ENCODE peak calls at places on chromosomes 7 and 10, in five cellular contexts. A is GM12878, O is Panc1, W is GM23338, V is HCT116. M is an unnamed sample.

GRCh38 chr10:77939561-77940001 is 13.0 kb upstream of the DLG5 start:
- DNase-seq in O (no peak), A (no peak), V (no peak), W (no peak), M (peak; percentile 24)

GRCh38 chr10:133614830-133615580 is 11.6 kb downstream of the FRG2B start:
- DNase-seq in O (no peak), W (no peak), V (no peak), A (no peak), M (no peak)

GRCh38 chr10:89609730-89610393 is 35.2 kb downstream of the PANK1 start:
- DNase-seq in A (peak; percentile 37), V (no peak), O (no peak), W (no peak), M (no peak)

GRCh38 chr10:103519798-103520197 is 26.3 kb downstream of the NEURL1 start:
- DNase-seq in O (no peak), A (no peak), V (no peak), W (no peak), M (no peak)

GRCh38 chr10:1049425-1049958 is 573 bp upstream of the IDI1 start:
- DNase-seq in V (no peak), W (peak; percentile 47), A (no peak), O (no peak), M (no peak)

GRCh38 chr7:35036361-35037171 is 719 bp downstream of the DPY19L1 start:
- DNase-seq in V (no peak), W (peak; percentile 64), A (no peak), O (no peak), M (peak; percentile 52)

GRCh38 chr7:2501947-2502646 is 17.5 kb upstream of the LFNG start:
- DNase-seq in A (no peak), V (no peak), W (no peak), O (no peak), M (no peak)

GRCh38 chr10:78775891-78776290 is 292.9 kb upstream of the ZMIZ1 start:
- DNase-seq in W (no peak), V (no peak), O (no peak), A (no peak), M (no peak)

GRCh38 chr7:96080021-96080420 is 241.9 kb downstream of the SLC25A13 start:
- DNase-seq in O (no peak), A (no peak), W (no peak), V (no peak), M (no peak)

GRCh38 chr10:1199345-1199673 is 143.1 kb downstream of the WDR37 start:
- DNase-seq in V (no peak), W (no peak), O (no peak), A (no peak), M (no peak)

GRCh38 chr10:131910663-131911314 is 10.0 kb downstream of the PPP2R2D start:
- DNase-seq in O (no peak), A (no peak), W (no peak), V (no peak), M (no peak)

GRCh38 chr7:79377097-79377496 is 76.4 kb downstream of the MAGI2 start:
- DNase-seq in V (no peak), A (no peak), W (no peak), O (no peak), M (no peak)

GRCh38 chr7:90836937-90837336 is 240.8 kb downstream of the CDK14 start:
- DNase-seq in V (no peak), W (no peak), O (no peak), A (no peak), M (no peak)

GRCh38 chr10:86371691-86372090 is 5.1 kb upstream of the GRID1 start:
- DNase-seq in W (peak; percentile 51), V (no peak), A (no peak), O (no peak), M (no peak)

GRCh38 chr7:101651116-101651515 is 22.0 kb upstream of the MYL10 start:
- DNase-seq in W (no peak), A (no peak), O (no peak), V (no peak), M (no peak)

GRCh38 chr10:124648738-124649137 is 95.4 kb downstream of the FAM53B start:
- DNase-seq in A (peak; percentile 33), V (no peak), O (no peak), W (no peak), M (no peak)

GRCh38 chr7:38703093-38703492 is 71.9 kb upstream of the AMPH start:
- DNase-seq in A (no peak), O (no peak), V (no peak), W (no peak), M (no peak)

GRCh38 chr7:117673367-117673766 is 193.5 kb downstream of the CFTR start:
- DNase-seq in V (no peak), A (no peak), O (no peak), W (peak; percentile 81), M (peak; percentile 54)

GRCh38 chr10:102935510-102935909 is 17.4 kb downstream of the CNNM2 start:
- DNase-seq in A (no peak), O (no peak), V (no peak), W (peak; percentile 28), M (no peak)

GRCh38 chr7:65812281-65812680 is 60.6 kb upstream of the VKORC1L1 start:
- DNase-seq in W (no peak), V (no peak), O (no peak), A (no peak), M (no peak)

GRCh38 chr7:150665075-150665794 is 20.3 kb upstream of the GIMAP2 start:
- DNase-seq in O (no peak), V (no peak), W (no peak), A (no peak), M (no peak)

GRCh38 chr10:98269435-98269912 is 1.5 kb upstream of the LOXL4 start:
- DNase-seq in O (no peak), V (peak; percentile 79), A (no peak), W (peak; percentile 56), M (peak; percentile 48)

GRCh38 chr7:7321681-7322080 is 139.3 kb downstream of the C1GALT1 start:
- DNase-seq in A (peak; percentile 68), V (no peak), W (no peak), O (no peak), M (peak; percentile 80)

GRCh38 chr10:97923476-97923875 is 73.8 kb downstream of the GOLGA7B start:
- DNase-seq in O (no peak), A (no peak), V (no peak), W (no peak), M (no peak)

GRCh38 chr10:93554760-93555432 is 11.6 kb upstream of the FFAR4 start:
- DNase-seq in A (no peak), W (peak; percentile 93), V (peak; percentile 47), O (peak; percentile 53), M (peak; percentile 68)

GRCh38 chr10:114631678-114632417 is 26.2 kb downstream of the ABLIM1 start:
- DNase-seq in A (no peak), V (no peak), O (no peak), W (peak; percentile 77), M (no peak)

GRCh38 chr7:39451901-39452300 is 114.3 kb upstream of the YAE1 start:
- DNase-seq in O (no peak), A (no peak), V (no peak), W (no peak), M (no peak)

DNA sequence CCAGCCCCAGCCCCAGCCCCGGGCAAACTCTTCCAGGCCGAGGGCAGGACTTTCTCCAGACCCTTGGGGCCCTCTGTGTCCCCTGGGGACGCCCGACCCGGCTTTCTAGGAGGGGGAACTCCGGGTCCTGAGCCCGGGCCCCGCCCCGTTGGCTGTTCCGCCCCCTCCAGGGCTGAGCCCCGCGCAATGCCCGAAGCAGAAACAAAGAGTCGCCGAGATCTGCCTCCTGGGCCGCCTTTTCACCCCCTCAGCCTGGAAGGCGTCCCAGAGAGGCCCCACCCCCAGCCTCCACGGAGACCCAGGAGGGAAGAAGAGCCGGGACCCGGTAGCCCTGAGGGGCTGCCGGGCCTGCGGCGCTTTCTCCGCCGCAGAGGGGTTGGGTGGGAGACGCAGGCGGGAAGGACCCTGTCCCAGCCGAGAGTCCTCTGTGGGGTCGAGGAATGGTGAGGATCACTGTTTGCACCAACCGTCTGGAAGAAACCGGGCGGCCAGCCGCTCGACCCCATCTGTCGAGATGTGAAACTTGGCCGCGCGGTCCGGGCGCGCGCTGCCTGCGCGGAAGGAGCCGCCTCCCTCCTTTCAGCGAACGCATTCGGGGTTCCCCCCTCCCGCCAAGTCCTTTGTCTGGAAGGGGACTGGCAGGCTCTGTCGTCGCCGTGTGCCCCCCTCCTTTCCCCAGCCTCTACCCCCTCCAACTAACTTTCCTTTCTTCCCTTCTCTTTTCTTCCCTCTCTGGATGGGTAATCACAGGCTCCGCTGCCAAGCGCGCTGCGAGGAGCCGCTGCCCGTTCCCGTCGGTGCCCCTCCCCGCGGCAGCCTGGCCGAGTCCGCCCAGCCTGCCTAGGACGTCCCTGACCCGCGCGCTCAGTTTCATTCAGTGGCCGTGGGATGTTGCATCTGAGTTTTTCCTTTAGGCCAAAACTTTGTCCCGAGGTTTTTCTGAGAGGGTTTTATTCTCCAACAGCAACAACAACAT is 10.2 kb downstream of the EN2 start:
- DNase-seq in W (peak; percentile 74), A (no peak), V (no peak), O (no peak), M (no peak)
- H3K27me3 ChIP-seq in W (peaks cover 100% of the 10 kb centered on the region), A (peaks cover 12% of the 10 kb centered on the region), V (peaks cover 8% of the 10 kb centered on the region), O (peaks cover 7% of the 10 kb centered on the region), M (peaks cover 80% of the 10 kb centered on the region)

GRCh38 chr10:62804384-62805138 is at the start of gene ADO:
- DNase-seq in W (peak; percentile 95), O (peak; percentile 71), V (peak; percentile 70), A (peak; percentile 59), M (peak; percentile 70)
- TF ChIP-seq CTCF in W (no peak), O (no peak), V (no peak), A (no peak), M (no peak)

DNA sequence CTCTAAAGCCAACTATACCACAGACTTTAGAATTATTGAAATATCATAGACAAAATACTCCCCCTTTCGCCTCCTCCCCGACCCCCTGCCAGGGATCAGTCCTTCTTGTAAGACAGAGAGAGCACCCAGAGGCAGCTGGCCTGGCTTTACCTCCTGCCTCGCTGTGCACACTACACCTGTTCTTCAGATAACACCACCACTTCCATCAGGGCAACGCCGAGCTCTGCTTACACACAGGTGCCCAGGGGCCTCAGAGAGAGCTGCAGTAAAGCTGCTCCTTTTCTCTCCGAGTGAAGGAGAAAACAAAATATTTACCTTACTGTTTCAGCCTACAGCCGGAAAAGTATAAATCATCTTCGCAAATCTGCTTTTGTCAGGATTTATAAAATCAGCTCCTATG is 80.8 kb downstream of the HIPK2 start:
- DNase-seq in A (no peak), O (no peak), V (no peak), W (no peak), M (no peak)
- TF ChIP-seq POLR2AphosphoS5 in A (no peak), O (no peak), V (no peak), W (no peak), M (no peak)

GRCh38 chr10:101769541-101770180 is 6.3 kb downstream of the FGF8 start:
- DNase-seq in W (peak; percentile 35), V (no peak), O (no peak), A (no peak), M (no peak)

GRCh38 chr10:101770331-101771215 is 5.3 kb downstream of the FGF8 start:
- DNase-seq in V (no peak), A (no peak), O (no peak), W (no peak), M (no peak)

GRCh38 chr10:101772017-101772894 is 3.7 kb downstream of the FGF8 start:
- DNase-seq in O (no peak), W (no peak), V (no peak), A (no peak), M (no peak)

GRCh38 chr10:101772895-101773761 is 2.8 kb downstream of the FGF8 start:
- DNase-seq in W (peak; percentile 43), V (no peak), A (no peak), O (no peak), M (no peak)

DNA sequence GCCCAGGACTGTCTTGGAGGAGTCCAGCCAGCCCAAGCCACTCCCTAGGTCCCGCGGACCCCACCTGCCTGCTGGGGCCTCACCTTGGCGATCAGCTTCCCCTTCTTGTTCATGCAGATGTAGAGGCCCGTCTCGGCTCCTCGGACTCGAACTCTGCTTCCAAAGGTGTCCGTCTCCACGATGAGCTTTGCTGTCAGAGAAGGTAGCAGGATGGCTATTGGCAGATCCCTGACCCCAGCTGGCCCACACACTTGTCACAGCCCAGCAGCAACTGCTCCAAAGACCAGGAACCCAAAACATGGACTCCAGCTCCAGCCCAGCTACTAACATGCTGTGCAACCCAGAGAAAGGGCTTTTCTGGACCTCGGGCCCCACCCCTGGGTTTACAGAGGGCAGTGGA is 4.5 kb downstream of the FGF8 start:
- DNase-seq in O (no peak), V (no peak), W (no peak), A (no peak), M (no peak)
- H3K27me3 ChIP-seq in O (no peaks in the 10 kb centered on the region), V (no peaks in the 10 kb centered on the region), W (peaks cover 47% of the 10 kb centered on the region), A (peaks cover 11% of the 10 kb centered on the region), M (peaks cover 16% of the 10 kb centered on the region)